ENCODE peak calls at places on chromosomes 4 and X, in eight cellular contexts. One of them, this sample, is unnamed.

GRCh38 chr4:5890063-5890727 is 2.7 kb downstream of the CRMP1 start:
- DNase-seq in right atrium auricular region: no peak
- DNase-seq in lower lobe of right lung: no peak
- DNase-seq in tibial artery: no peak
- DNase-seq in neuronal stem cell: peak
- DNase-seq in Peyer's patch: no peak
- DNase-seq in suprapubic skin: no peak
- DNase-seq in K562: no peak
- DNase-seq in this sample: no peak

GRCh38 chr4:113437124-113437523 is 324.4 kb downstream of the CAMK2D start:
- DNase-seq in neuronal stem cell: no peak
- DNase-seq in tibial artery: no peak
- DNase-seq in Peyer's patch: no peak
- DNase-seq in right atrium auricular region: no peak
- DNase-seq in suprapubic skin: no peak
- DNase-seq in lower lobe of right lung: no peak
- DNase-seq in K562: no peak
- DNase-seq in this sample: peak

GRCh38 chrX:153704021-153704526 is 16.3 kb downstream of the SLC6A8 start:
- DNase-seq in lower lobe of right lung: no peak
- DNase-seq in right atrium auricular region: no peak
- DNase-seq in neuronal stem cell: no peak
- DNase-seq in Peyer's patch: no peak
- DNase-seq in tibial artery: no peak
- DNase-seq in K562: no peak
- DNase-seq in suprapubic skin: no peak
- DNase-seq in this sample: no peak

GRCh38 chr4:10083861-10084641 is 32.5 kb downstream of the WDR1 start:
- DNase-seq in K562: no peak
- DNase-seq in tibial artery: peak
- DNase-seq in neuronal stem cell: no peak
- DNase-seq in right atrium auricular region: no peak
- DNase-seq in Peyer's patch: peak
- DNase-seq in lower lobe of right lung: peak
- DNase-seq in suprapubic skin: peak
- DNase-seq in this sample: no peak

GRCh38 chr4:136927172-136927571 is 605.1 kb downstream of the PCDH18 start:
- DNase-seq in suprapubic skin: no peak
- DNase-seq in right atrium auricular region: no peak
- DNase-seq in neuronal stem cell: no peak
- DNase-seq in lower lobe of right lung: no peak
- DNase-seq in K562: no peak
- DNase-seq in tibial artery: no peak
- DNase-seq in Peyer's patch: no peak
- DNase-seq in this sample: peak

GRCh38 chr4:48664938-48665337 is 115.1 kb downstream of the FRYL start:
- DNase-seq in neuronal stem cell: no peak
- DNase-seq in lower lobe of right lung: no peak
- DNase-seq in right atrium auricular region: no peak
- DNase-seq in suprapubic skin: no peak
- DNase-seq in Peyer's patch: no peak
- DNase-seq in K562: no peak
- DNase-seq in tibial artery: no peak
- DNase-seq in this sample: no peak

GRCh38 chr4:15498356-15498755 is 28.7 kb downstream of the CC2D2A start:
- DNase-seq in neuronal stem cell: no peak
- DNase-seq in suprapubic skin: no peak
- DNase-seq in Peyer's patch: no peak
- DNase-seq in right atrium auricular region: no peak
- DNase-seq in K562: no peak
- DNase-seq in lower lobe of right lung: no peak
- DNase-seq in tibial artery: no peak
- DNase-seq in this sample: no peak

GRCh38 chr4:148248824-148249223 is 193.4 kb downstream of the NR3C2 start:
- DNase-seq in lower lobe of right lung: no peak
- DNase-seq in neuronal stem cell: no peak
- DNase-seq in Peyer's patch: no peak
- DNase-seq in K562: no peak
- DNase-seq in tibial artery: no peak
- DNase-seq in right atrium auricular region: no peak
- DNase-seq in suprapubic skin: no peak
- DNase-seq in this sample: no peak

GRCh38 chrX:53595266-53595810 is 91.2 kb downstream of the HUWE1 start:
- DNase-seq in K562: no peak
- DNase-seq in neuronal stem cell: no peak
- DNase-seq in Peyer's patch: no peak
- DNase-seq in right atrium auricular region: no peak
- DNase-seq in lower lobe of right lung: no peak
- DNase-seq in tibial artery: no peak
- DNase-seq in suprapubic skin: no peak
- DNase-seq in this sample: no peak

GRCh38 chrX:96006281-96006680 is 678.4 kb upstream of the DIAPH2 start:
- DNase-seq in K562: no peak
- DNase-seq in suprapubic skin: no peak
- DNase-seq in neuronal stem cell: no peak
- DNase-seq in Peyer's patch: no peak
- DNase-seq in lower lobe of right lung: no peak
- DNase-seq in tibial artery: no peak
- DNase-seq in right atrium auricular region: no peak
- DNase-seq in this sample: no peak

GRCh38 chr4:2794707-2795557 is 2.0 kb downstream of the SH3BP2 start:
- DNase-seq in right atrium auricular region: no peak
- DNase-seq in lower lobe of right lung: peak
- DNase-seq in suprapubic skin: peak
- DNase-seq in K562: no peak
- DNase-seq in neuronal stem cell: no peak
- DNase-seq in tibial artery: peak
- DNase-seq in Peyer's patch: peak
- DNase-seq in this sample: peak

GRCh38 chrX:317424-318067 is 1.1 kb downstream of the GTPBP6 start:
- DNase-seq in lower lobe of right lung: no peak
- DNase-seq in neuronal stem cell: no peak
- DNase-seq in K562: peak
- DNase-seq in Peyer's patch: no peak
- DNase-seq in right atrium auricular region: no peak
- DNase-seq in tibial artery: no peak
- DNase-seq in suprapubic skin: no peak
- DNase-seq in this sample: no peak

GRCh38 chr4:147994076-147994475 is 262.2 kb downstream of the ARHGAP10 start:
- DNase-seq in neuronal stem cell: no peak
- DNase-seq in tibial artery: no peak
- DNase-seq in lower lobe of right lung: no peak
- DNase-seq in Peyer's patch: no peak
- DNase-seq in suprapubic skin: no peak
- DNase-seq in K562: no peak
- DNase-seq in right atrium auricular region: no peak
- DNase-seq in this sample: peak

GRCh38 chr4:2923678-2924173 is 39.5 kb downstream of the NOP14 start:
- DNase-seq in Peyer's patch: peak
- DNase-seq in right atrium auricular region: no peak
- DNase-seq in K562: no peak
- DNase-seq in tibial artery: peak
- DNase-seq in suprapubic skin: peak
- DNase-seq in lower lobe of right lung: peak
- DNase-seq in neuronal stem cell: no peak
- DNase-seq in this sample: no peak

GRCh38 chrX:12007881-12008280 is 130.4 kb upstream of the FRMPD4 start:
- DNase-seq in K562: no peak
- DNase-seq in right atrium auricular region: no peak
- DNase-seq in suprapubic skin: no peak
- DNase-seq in lower lobe of right lung: no peak
- DNase-seq in neuronal stem cell: no peak
- DNase-seq in Peyer's patch: no peak
- DNase-seq in tibial artery: no peak
- DNase-seq in this sample: peak

GRCh38 chrX:47030339-47030738 is 47.9 kb upstream of the RGN start:
- DNase-seq in tibial artery: no peak
- DNase-seq in Peyer's patch: no peak
- DNase-seq in suprapubic skin: no peak
- DNase-seq in K562: peak
- DNase-seq in neuronal stem cell: peak
- DNase-seq in lower lobe of right lung: no peak
- DNase-seq in right atrium auricular region: no peak
- DNase-seq in this sample: peak

GRCh38 chr4:165765053-165765452 is 108.0 kb upstream of the TLL1 start:
- DNase-seq in tibial artery: no peak
- DNase-seq in suprapubic skin: no peak
- DNase-seq in right atrium auricular region: no peak
- DNase-seq in K562: no peak
- DNase-seq in lower lobe of right lung: no peak
- DNase-seq in neuronal stem cell: no peak
- DNase-seq in Peyer's patch: no peak
- DNase-seq in this sample: no peak

GRCh38 chr4:66482186-66482585 is 811.9 kb upstream of the EPHA5 start:
- DNase-seq in lower lobe of right lung: no peak
- DNase-seq in right atrium auricular region: no peak
- DNase-seq in K562: no peak
- DNase-seq in tibial artery: no peak
- DNase-seq in Peyer's patch: no peak
- DNase-seq in suprapubic skin: no peak
- DNase-seq in neuronal stem cell: no peak
- DNase-seq in this sample: no peak

GRCh38 chr4:167868163-167868562 is 224.2 kb upstream of the ANXA10 start:
- DNase-seq in tibial artery: no peak
- DNase-seq in suprapubic skin: no peak
- DNase-seq in lower lobe of right lung: no peak
- DNase-seq in Peyer's patch: no peak
- DNase-seq in K562: no peak
- DNase-seq in neuronal stem cell: no peak
- DNase-seq in right atrium auricular region: no peak
- DNase-seq in this sample: no peak

GRCh38 chr4:110198472-110199419 is at the start of gene ELOVL6:
- DNase-seq in neuronal stem cell: peak
- DNase-seq in suprapubic skin: peak
- DNase-seq in lower lobe of right lung: peak
- DNase-seq in tibial artery: peak
- DNase-seq in Peyer's patch: peak
- DNase-seq in right atrium auricular region: peak
- DNase-seq in K562: peak
- DNase-seq in this sample: peak

GRCh38 chrX:13283512-13283911 is 36.3 kb downstream of the ATXN3L start:
- DNase-seq in tibial artery: no peak
- DNase-seq in K562: peak
- DNase-seq in neuronal stem cell: no peak
- DNase-seq in suprapubic skin: no peak
- DNase-seq in lower lobe of right lung: no peak
- DNase-seq in right atrium auricular region: no peak
- DNase-seq in Peyer's patch: no peak
- DNase-seq in this sample: no peak
- H3K27ac ChIP-seq in tibial artery: no peak
- H3K27ac ChIP-seq in K562: peak
- H3K27ac ChIP-seq in neuronal stem cell: peak
- H3K27ac ChIP-seq in suprapubic skin: no peak
- H3K27ac ChIP-seq in lower lobe of right lung: no peak
- H3K27ac ChIP-seq in right atrium auricular region: no peak
- H3K27ac ChIP-seq in Peyer's patch: no peak
- H3K27ac ChIP-seq in this sample: no peak

DNA sequence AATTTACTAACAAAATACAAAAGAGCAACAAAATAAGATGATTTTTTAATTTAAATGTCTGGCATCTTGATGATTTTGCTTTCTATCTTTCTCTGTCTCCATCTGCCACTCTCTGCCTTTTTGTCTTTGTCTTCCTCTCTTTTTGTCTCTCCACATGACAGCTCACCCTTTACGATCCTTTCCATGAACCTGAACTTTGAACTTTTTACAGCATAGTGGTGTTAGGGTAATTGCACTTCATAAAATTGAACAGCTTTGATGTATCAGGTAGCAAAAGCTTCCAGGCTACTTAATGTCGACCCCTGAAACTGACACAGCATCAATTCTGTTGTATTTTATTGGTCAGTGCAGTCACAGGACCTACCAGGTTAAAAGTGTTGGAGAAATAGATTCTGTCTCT is 1517.0 kb downstream of the ADGRL3 start:
- DNase-seq in lower lobe of right lung: no peak
- DNase-seq in K562: no peak
- DNase-seq in suprapubic skin: no peak
- DNase-seq in neuronal stem cell: no peak
- DNase-seq in tibial artery: no peak
- DNase-seq in Peyer's patch: no peak
- DNase-seq in right atrium auricular region: no peak
- DNase-seq in this sample: no peak
- H3K4me3 ChIP-seq in lower lobe of right lung: no peak
- H3K4me3 ChIP-seq in K562: no peak
- H3K4me3 ChIP-seq in suprapubic skin: no peak
- H3K4me3 ChIP-seq in neuronal stem cell: no peak
- H3K4me3 ChIP-seq in tibial artery: no peak
- H3K4me3 ChIP-seq in Peyer's patch: no peak
- H3K4me3 ChIP-seq in right atrium auricular region: no peak
- H3K4me3 ChIP-seq in this sample: no peak

GRCh38 chr4:1040344-1041146 is 29.1 kb downstream of the FGFRL1 start:
- DNase-seq in K562: no peak
- DNase-seq in tibial artery: no peak
- DNase-seq in suprapubic skin: no peak
- DNase-seq in Peyer's patch: no peak
- DNase-seq in neuronal stem cell: no peak
- DNase-seq in lower lobe of right lung: no peak
- DNase-seq in right atrium auricular region: no peak
- DNase-seq in this sample: no peak
- H3K27ac ChIP-seq in K562: peak
- H3K27ac ChIP-seq in tibial artery: peak
- H3K27ac ChIP-seq in suprapubic skin: peak
- H3K27ac ChIP-seq in Peyer's patch: no peak
- H3K27ac ChIP-seq in neuronal stem cell: peak
- H3K27ac ChIP-seq in lower lobe of right lung: no peak
- H3K27ac ChIP-seq in right atrium auricular region: no peak
- H3K27ac ChIP-seq in this sample: no peak

DNA sequence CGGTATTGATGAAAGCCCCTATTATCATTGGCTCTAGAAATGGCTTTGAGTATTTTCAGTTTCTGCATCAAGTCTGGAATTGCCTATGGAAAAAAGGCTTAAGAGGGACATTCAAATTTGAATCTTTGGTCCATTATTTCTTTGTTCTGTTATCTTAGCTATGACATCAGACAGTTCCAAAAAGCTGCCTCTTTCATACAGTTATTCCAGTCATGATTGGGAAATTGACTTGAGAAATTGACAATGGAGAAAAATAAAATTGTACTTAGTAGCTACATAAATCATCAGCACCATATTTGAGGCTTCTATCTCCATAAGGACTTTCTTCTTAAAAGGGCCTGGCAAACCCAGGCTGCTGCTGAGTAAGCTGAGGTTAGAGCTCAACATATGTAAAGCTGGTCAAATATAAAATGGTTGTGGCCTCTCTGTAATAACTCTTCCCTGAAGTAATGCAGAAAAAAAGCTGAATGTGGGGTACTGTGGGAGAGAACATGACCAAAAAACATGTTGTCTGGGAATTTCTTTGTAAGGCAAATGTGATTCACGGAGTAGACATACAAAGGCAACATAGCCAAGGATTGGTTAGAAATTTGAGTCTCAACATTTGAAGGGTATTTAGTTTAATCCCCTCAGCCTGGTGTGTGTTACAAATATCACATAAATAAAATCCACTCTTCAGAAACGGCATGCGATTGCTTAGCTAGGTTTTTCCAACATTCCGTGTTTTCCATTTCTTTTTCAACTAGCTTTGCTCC is 100.9 kb downstream of the LNX1 start:
- DNase-seq in K562: no peak
- DNase-seq in right atrium auricular region: no peak
- DNase-seq in suprapubic skin: no peak
- DNase-seq in lower lobe of right lung: no peak
- DNase-seq in tibial artery: no peak
- DNase-seq in neuronal stem cell: no peak
- DNase-seq in Peyer's patch: no peak
- DNase-seq in this sample: no peak
- H3K4me3 ChIP-seq in K562: no peak
- H3K4me3 ChIP-seq in right atrium auricular region: no peak
- H3K4me3 ChIP-seq in suprapubic skin: no peak
- H3K4me3 ChIP-seq in lower lobe of right lung: no peak
- H3K4me3 ChIP-seq in tibial artery: no peak
- H3K4me3 ChIP-seq in neuronal stem cell: no peak
- H3K4me3 ChIP-seq in Peyer's patch: no peak
- H3K4me3 ChIP-seq in this sample: no peak